ENCODE peak calls at places on chromosome 1, in four cellular contexts. Q is H1, Y is A549, M is body of pancreas. C is an unnamed sample. For H3K4me1, the result is how much of the 10 kb centered on the place peaks cover.

GRCh38 chr1:68378296-68379084 is 71.3 kb downstream of the RPE65 start:
- DNase-seq in Q (no peak), Y (no peak), M (no peak), C (no peak)

GRCh38 chr1:3775498-3776230 is 3.1 kb downstream of the SMIM1 start:
- DNase-seq in Q (peak), Y (peak), M (peak), C (peak)

GRCh38 chr1:91856996-91857395 is 29.0 kb downstream of the TGFBR3 start:
- DNase-seq in Q (no peak), Y (no peak), M (no peak), C (no peak)

GRCh38 chr1:168585191-168585590 is 8.8 kb downstream of the XCL1 start:
- DNase-seq in Q (no peak), Y (no peak), M (no peak), C (no peak)

GRCh38 chr1:232571523-232571922 is 58.4 kb downstream of the SIPA1L2 start:
- DNase-seq in Q (no peak), Y (peak), M (no peak), C (no peak)

GRCh38 chr1:220371324-220371723 is 99.1 kb upstream of the RAB3GAP2 start:
- DNase-seq in Q (no peak), Y (no peak), M (no peak), C (no peak)

GRCh38 chr1:89274431-89274857 is 1.8 kb upstream of the GBP5 start:
- DNase-seq in Q (no peak), Y (no peak), M (no peak), C (no peak)

GRCh38 chr1:6998267-6998666 is 213.0 kb downstream of the CAMTA1 start:
- DNase-seq in Q (peak), Y (peak), M (peak), C (no peak)

GRCh38 chr1:153543738-153544135 is 1.9 kb downstream of the S100A4 start:
- DNase-seq in Q (no peak), Y (no peak), M (no peak), C (no peak)

GRCh38 chr1:228134591-228134990 is 5.5 kb upstream of the GUK1 start:
- DNase-seq in Q (no peak), Y (no peak), M (no peak), C (no peak)

GRCh38 chr1:200038645-200038986 is 11.1 kb downstream of the NR5A2 start:
- DNase-seq in Q (peak), Y (no peak), M (peak), C (no peak)

GRCh38 chr1:181504294-181505115 is 21.2 kb downstream of the CACNA1E start:
- DNase-seq in Q (peak), Y (peak), M (no peak), C (no peak)

DNA sequence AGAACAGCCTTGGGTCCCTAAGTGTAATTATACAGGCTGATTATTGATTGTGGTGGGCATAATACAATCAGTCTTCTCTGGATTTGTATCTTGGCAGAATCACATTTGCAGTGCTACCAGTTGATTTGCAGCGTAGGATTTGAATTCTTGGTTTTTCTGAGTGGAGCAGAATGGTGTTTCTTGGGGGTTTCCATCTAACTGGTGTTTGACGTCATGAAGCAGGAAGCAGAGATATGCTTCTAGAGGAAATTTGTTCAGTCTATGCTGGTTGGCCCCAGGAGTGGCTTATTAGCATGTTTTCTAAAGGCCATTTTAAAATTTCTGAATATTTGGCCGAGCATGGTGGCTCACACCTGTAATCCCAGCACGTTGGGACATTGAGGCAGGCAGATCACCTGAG is 3.4 kb downstream of the CTTNBP2NL start:
- DNase-seq in Q (no peak), Y (no peak), M (no peak), C (no peak)
- H3K4me1 ChIP-seq in Q (under half), Y (under half), M (under half), C (under half)

GRCh38 chr1:85555867-85556577 is 24.5 kb upstream of the CCN1 start:
- DNase-seq in Q (no peak), Y (no peak), M (no peak), C (no peak)
- TF ChIP-seq CTCF in Q (no peak), Y (no peak), M (no peak), C (no peak)

GRCh38 chr1:226666164-226666506 is 72.9 kb downstream of the ITPKB start:
- DNase-seq in Q (no peak), Y (no peak), M (no peak), C (no peak)
- H3K4me1 ChIP-seq in Q (under half), Y (under half), M (under half), C (under half)

DNA sequence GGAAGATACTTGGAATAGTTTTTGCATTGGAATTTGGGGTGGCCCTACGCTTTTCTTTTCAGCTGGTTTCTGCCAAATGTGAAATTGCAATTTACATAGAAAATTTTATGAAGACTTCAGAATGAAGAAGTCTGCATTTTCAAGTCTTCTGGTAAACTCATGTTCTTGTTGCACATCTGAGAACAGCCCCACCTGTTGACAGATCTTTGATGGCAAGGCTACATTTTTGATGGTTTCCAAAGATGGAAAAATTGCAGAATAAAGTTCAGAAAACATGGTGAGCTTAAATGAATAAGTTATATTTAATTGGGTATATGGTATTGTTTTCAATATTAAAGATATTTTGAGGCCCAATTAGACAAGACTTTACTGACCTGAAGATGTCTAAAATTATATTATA is 25.4 kb downstream of the OLFM3 start:
- DNase-seq in Q (no peak), Y (peak), M (no peak), C (no peak)
- TF ChIP-seq CTCF in Q (peak), Y (no peak), M (no peak), C (no peak)

GRCh38 chr1:116346943-116347673 is 25.9 kb upstream of the ATP1A1 start:
- DNase-seq in Q (no peak), Y (no peak), M (no peak), C (no peak)

GRCh38 chr1:116345830-116346229 is 27.2 kb upstream of the ATP1A1 start:
- DNase-seq in Q (no peak), Y (no peak), M (no peak), C (peak)

GRCh38 chr1:116350097-116350645 is 22.9 kb upstream of the ATP1A1 start:
- DNase-seq in Q (no peak), Y (no peak), M (no peak), C (no peak)

GRCh38 chr1:116345011-116345410 is 28.0 kb upstream of the ATP1A1 start:
- DNase-seq in Q (no peak), Y (no peak), M (no peak), C (no peak)

GRCh38 chr1:116347678-116348077 is 25.4 kb upstream of the ATP1A1 start:
- DNase-seq in Q (no peak), Y (no peak), M (no peak), C (no peak)
- H3K4me1 ChIP-seq in Q (under half), Y (under half), M (under half), C (under half)

DNA sequence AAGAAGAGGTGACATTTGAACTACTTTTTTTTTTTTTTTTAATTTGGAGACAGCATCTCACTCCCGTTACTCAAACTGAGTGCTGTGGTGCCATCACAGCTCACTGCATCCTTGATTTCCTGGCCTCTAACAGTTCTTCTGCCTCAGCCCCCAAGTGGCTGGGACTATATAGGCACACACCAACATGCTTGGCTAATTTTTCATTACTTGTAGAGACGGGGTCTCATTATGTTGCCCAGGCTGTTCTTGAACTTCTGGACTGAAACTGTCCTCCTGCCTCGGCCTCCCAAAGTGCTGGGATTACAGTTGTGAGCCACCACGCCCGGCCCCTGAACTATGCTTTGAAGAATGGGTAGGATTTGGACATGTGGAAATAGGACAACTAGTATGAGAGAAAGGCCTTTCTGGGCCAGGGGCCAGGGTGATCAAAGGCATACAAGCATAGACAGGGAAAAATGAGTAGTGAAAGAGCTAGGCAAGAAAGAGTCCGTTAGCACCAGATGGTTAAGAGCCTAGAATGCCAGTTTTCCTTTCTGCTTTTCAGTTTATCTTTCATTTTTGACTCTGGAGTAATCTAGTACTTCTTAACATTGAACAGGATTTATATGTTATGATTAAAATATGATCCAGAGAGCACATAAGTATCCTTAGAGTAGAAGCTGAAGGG is 6.3 kb downstream of the RABGAP1L start:
- DNase-seq in Q (no peak), Y (no peak), M (no peak), C (no peak)
- TF ChIP-seq CTCF in Q (no peak), Y (no peak), M (no peak), C (no peak)

DNA sequence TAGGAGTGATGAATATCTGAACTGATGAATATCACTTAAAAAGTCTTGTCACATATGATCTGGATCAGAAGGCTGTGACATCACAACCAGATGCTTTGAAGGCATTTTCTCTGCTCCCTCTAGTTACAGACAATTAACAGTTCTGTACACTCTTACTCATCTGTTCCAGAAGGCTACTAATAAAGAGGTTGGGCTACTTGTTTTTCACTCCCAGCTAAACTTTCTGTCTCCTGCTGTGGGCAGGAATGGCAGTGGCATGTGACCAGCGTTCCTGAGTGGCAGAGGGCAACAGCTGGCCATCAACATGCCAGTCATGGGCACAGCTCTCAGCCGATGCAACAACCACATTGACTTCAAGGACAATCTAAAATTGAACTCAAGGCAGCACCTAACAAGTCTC is 66.7 kb downstream of the SLC45A1 start:
- DNase-seq in Q (no peak), Y (no peak), M (no peak), C (no peak)
- H3K4me1 ChIP-seq in Q (under half), Y (under half), M (under half), C (under half)

DNA sequence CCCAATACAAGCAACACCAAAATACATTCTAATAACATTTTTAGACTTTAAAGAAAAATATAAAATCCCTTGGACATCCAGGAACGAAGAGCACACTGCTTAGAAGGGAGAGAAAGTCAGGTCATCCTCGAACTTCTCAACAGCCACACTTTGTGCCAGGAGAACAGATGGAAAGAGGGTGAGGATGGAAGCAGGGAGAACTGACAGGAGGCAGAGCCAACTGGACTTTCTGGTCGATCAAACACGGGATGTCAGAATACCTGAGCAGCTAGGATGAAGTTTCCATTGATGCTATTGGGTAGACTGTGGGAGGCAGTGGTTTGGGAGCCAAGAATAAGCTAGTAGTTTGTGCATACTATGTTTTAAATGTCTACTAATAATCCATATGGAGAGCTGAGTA is 111.4 kb downstream of the TOMM20 start:
- DNase-seq in Q (no peak), Y (no peak), M (no peak), C (no peak)
- TF ChIP-seq CTCF in Q (no peak), Y (no peak), M (no peak), C (no peak)

C was measured in CD8-positive, alpha-beta T cell.